ENCODE peak calls at places on chromosomes 5 and 9, in six cellular contexts. K is H7; L is activated CD4-positive, alpha-beta T cell treated with anti-CD3 and anti-CD28 coated beads for 1 hour; V is stimulated activated CD4-positive, alpha-beta T cell treated with anti-CD3 and anti-CD28 coated beads, Interleukin-2, amount 100 ng/mL, for 24 hours; R is stimulated activated CD8-positive, alpha-beta memory T cell treated with anti-CD3 and anti-CD28 coated beads, Interleukin-15, amount 100 ng/mL, for 4 hours; A is left lung. P is an unnamed sample.

GRCh38 chr5:10503997-10504761 is 59.7 kb upstream of the ANKRD33B start:
- DNase-seq in K (no peak), L (no peak), V (no peak), R (no peak), A (no peak), P (no peak)

GRCh38 chr5:173291722-173292658 is 36.2 kb downstream of the STC2 start:
- DNase-seq in K (peak), L (no peak), V (no peak), R (no peak), A (no peak), P (no peak)

GRCh38 chr5:136043968-136044610 is 15.3 kb downstream of the TGFBI start:
- DNase-seq in K (no peak), L (no peak), V (no peak), R (no peak), A (no peak), P (peak)

GRCh38 chr9:98909935-98910334 is 33.8 kb upstream of the COL15A1 start:
- DNase-seq in K (no peak), L (no peak), V (no peak), R (no peak), A (no peak), P (no peak)

GRCh38 chr5:59079622-59080620 is 497.0 kb downstream of the RAB3C start:
- DNase-seq in K (no peak), L (no peak), V (no peak), R (no peak), A (no peak), P (no peak)

GRCh38 chr9:26264709-26265601 is 586.7 kb upstream of the TUSC1 start:
- DNase-seq in K (no peak), L (no peak), V (no peak), R (no peak), A (no peak), P (no peak)

GRCh38 chr5:9513825-9514224 is 32.0 kb downstream of the SEMA5A start:
- DNase-seq in K (peak), L (no peak), V (no peak), R (no peak), A (no peak), P (no peak)

GRCh38 chr5:99019812-99020697 is 91.2 kb upstream of the CHD1 start:
- DNase-seq in K (no peak), L (no peak), V (no peak), R (no peak), A (no peak), P (no peak)

GRCh38 chr9:126980231-126980630 is 65.6 kb downstream of the RALGPS1 start:
- DNase-seq in K (no peak), L (no peak), V (no peak), R (no peak), A (no peak), P (no peak)

GRCh38 chr5:93583799-93584530 is 943 bp downstream of the NR2F1 start:
- DNase-seq in K (peak), L (no peak), V (peak), R (no peak), A (peak), P (peak)

GRCh38 chr5:139474815-139475791 is 4.3 kb downstream of the SMIM33 start:
- DNase-seq in K (no peak), L (no peak), V (no peak), R (no peak), A (no peak), P (no peak)

GRCh38 chr9:108934323-108934885 is at the start of gene ABITRAM:
- DNase-seq in K (peak), L (peak), V (peak), R (peak), A (peak), P (peak)

GRCh38 chr9:87585456-87585855 is 87.8 kb downstream of the DAPK1 start:
- DNase-seq in K (no peak), L (no peak), V (no peak), R (no peak), A (no peak), P (no peak)

GRCh38 chr5:96336351-96336985 is 96.6 kb downstream of the PCSK1 start:
- DNase-seq in K (peak), L (peak), V (peak), R (peak), A (no peak), P (peak)

GRCh38 chr9:121851641-121852091 is 200.2 kb downstream of the DAB2IP start:
- DNase-seq in K (no peak), L (no peak), V (no peak), R (no peak), A (no peak), P (peak)

GRCh38 chr9:134186471-134187109 is 22.2 kb upstream of the RNU6ATAC start:
- DNase-seq in K (peak), L (no peak), V (no peak), R (no peak), A (peak), P (peak)

GRCh38 chr9:90647843-90648242 is 5.2 kb upstream of the DIRAS2 start:
- DNase-seq in K (no peak), L (no peak), V (no peak), R (no peak), A (no peak), P (no peak)

GRCh38 chr9:125890793-125891192 is 143.6 kb downstream of the PBX3 start:
- DNase-seq in K (no peak), L (no peak), V (no peak), R (no peak), A (no peak), P (no peak)

GRCh38 chr5:145028626-145029025 is 806.5 kb downstream of the PRELID2 start:
- DNase-seq in K (no peak), L (no peak), V (no peak), R (no peak), A (no peak), P (no peak)

GRCh38 chr5:87243161-87243877 is 24.4 kb upstream of the RASA1 start:
- DNase-seq in K (no peak), L (no peak), V (no peak), R (no peak), A (no peak), P (no peak)

GRCh38 chr5:139796061-139796806 is 626 bp downstream of the PSD2 start:
- DNase-seq in K (peak), L (no peak), V (no peak), R (no peak), A (no peak), P (no peak)

GRCh38 chr9:125475385-125475784 is 213.8 kb downstream of the GAPVD1 start:
- DNase-seq in K (no peak), L (no peak), V (no peak), R (no peak), A (no peak), P (no peak)

GRCh38 chr9:108645520-108645919 is 210.3 kb downstream of the ACTL7B start:
- DNase-seq in K (no peak), L (no peak), V (no peak), R (no peak), A (peak), P (no peak)

GRCh38 chr5:40288791-40289475 is 390.8 kb upstream of the PTGER4 start:
- DNase-seq in K (no peak), L (no peak), V (no peak), R (no peak), A (no peak), P (no peak)

GRCh38 chr9:94156549-94157407 is 72.5 kb downstream of the PTPDC1 start:
- DNase-seq in K (no peak), L (no peak), V (no peak), R (no peak), A (no peak), P (peak)

GRCh38 chr5:40518511-40518917 is 161.2 kb upstream of the PTGER4 start:
- DNase-seq in K (no peak), L (no peak), V (peak), R (no peak), A (no peak), P (no peak)

GRCh38 chr5:156824800-156825199 is 25.3 kb upstream of the PPP1R2B start:
- DNase-seq in K (peak), L (no peak), V (no peak), R (no peak), A (no peak), P (no peak)

GRCh38 chr5:171757853-171758535 is 27.6 kb upstream of the SMIM23 start:
- DNase-seq in K (no peak), L (no peak), V (no peak), R (no peak), A (no peak), P (no peak)

GRCh38 chr9:137486545-137487453 is 27.7 kb upstream of the NSMF start:
- DNase-seq in K (peak), L (no peak), V (no peak), R (no peak), A (peak), P (no peak)

GRCh38 chr9:73683862-73684591 is 532.4 kb downstream of the ANXA1 start:
- DNase-seq in K (no peak), L (no peak), V (no peak), R (no peak), A (no peak), P (no peak)

GRCh38 chr5:69531010-69531785 is 28.8 kb upstream of the GTF2H2C start:
- DNase-seq in K (peak), L (no peak), V (no peak), R (no peak), A (no peak), P (no peak)

GRCh38 chr5:53069626-53070025 is 39.9 kb downstream of the MOCS2 start:
- DNase-seq in K (no peak), L (peak), V (peak), R (peak), A (no peak), P (no peak)

GRCh38 chr5:137498301-137498735 is 808 bp downstream of the SPOCK1 start:
- DNase-seq in K (peak), L (no peak), V (peak), R (no peak), A (peak), P (peak)

GRCh38 chr9:124149992-124150391 is 107.8 kb upstream of the NEK6 start:
- DNase-seq in K (peak), L (no peak), V (no peak), R (no peak), A (no peak), P (no peak)

GRCh38 chr5:43602456-43602817 is 543 bp upstream of the NNT start:
- DNase-seq in K (peak), L (peak), V (peak), R (no peak), A (no peak), P (no peak)

GRCh38 chr5:140236896-140237598 is 62.1 kb downstream of the CYSTM1 start:
- DNase-seq in K (no peak), L (no peak), V (no peak), R (no peak), A (no peak), P (no peak)

GRCh38 chr5:78492216-78492615 is 131.8 kb downstream of the SCAMP1 start:
- DNase-seq in K (no peak), L (no peak), V (no peak), R (no peak), A (no peak), P (no peak)

P was measured in aorta.